ENCODE peak calls at places on chromosomes 2 and 18, in seven cellular contexts. One of them, this sample, is unnamed.

GRCh38 chr2:27776097-27776496 is 4.6 kb downstream of the MRPL33 start:
- DNase-seq in breast epithelium: no peak
- DNase-seq in C1 segment of cervical spinal cord: no peak
- DNase-seq in hypothalamus: no peak
- DNase-seq in kidney: no peak
- DNase-seq in mucosa of gallbladder: peak; percentile 44
- DNase-seq in ELR: peak; percentile 79
- DNase-seq in this sample: peak; percentile 5

GRCh38 chr2:54975598-54976507 is 74.4 kb downstream of the RTN4 start:
- DNase-seq in breast epithelium: no peak
- DNase-seq in C1 segment of cervical spinal cord: no peak
- DNase-seq in hypothalamus: no peak
- DNase-seq in kidney: no peak
- DNase-seq in mucosa of gallbladder: no peak
- DNase-seq in ELR: no peak
- DNase-seq in this sample: no peak

GRCh38 chr18:61832858-61833257 is 59.9 kb downstream of the RNF152 start:
- DNase-seq in breast epithelium: no peak
- DNase-seq in C1 segment of cervical spinal cord: no peak
- DNase-seq in hypothalamus: no peak
- DNase-seq in kidney: no peak
- DNase-seq in mucosa of gallbladder: no peak
- DNase-seq in ELR: no peak
- DNase-seq in this sample: no peak

GRCh38 chr2:28423856-28424605 is 31.4 kb downstream of the FOSL2 start:
- DNase-seq in breast epithelium: no peak
- DNase-seq in C1 segment of cervical spinal cord: no peak
- DNase-seq in hypothalamus: no peak
- DNase-seq in kidney: no peak
- DNase-seq in mucosa of gallbladder: no peak
- DNase-seq in ELR: no peak
- DNase-seq in this sample: no peak

GRCh38 chr2:217838409-217838831 is 164.4 kb downstream of the TNS1 start:
- DNase-seq in breast epithelium: no peak
- DNase-seq in C1 segment of cervical spinal cord: peak; percentile 27
- DNase-seq in hypothalamus: peak; percentile 26
- DNase-seq in kidney: peak; percentile 35
- DNase-seq in mucosa of gallbladder: no peak
- DNase-seq in ELR: no peak
- DNase-seq in this sample: peak; percentile 37

GRCh38 chr2:11407413-11407812 is 58.5 kb downstream of the E2F6 start:
- DNase-seq in breast epithelium: no peak
- DNase-seq in C1 segment of cervical spinal cord: no peak
- DNase-seq in hypothalamus: no peak
- DNase-seq in kidney: no peak
- DNase-seq in mucosa of gallbladder: no peak
- DNase-seq in ELR: no peak
- DNase-seq in this sample: no peak

GRCh38 chr2:212537311-212538155 is 1.1 kb downstream of the ERBB4 start:
- DNase-seq in breast epithelium: peak; percentile 54
- DNase-seq in C1 segment of cervical spinal cord: no peak
- DNase-seq in hypothalamus: no peak
- DNase-seq in kidney: peak; percentile 77
- DNase-seq in mucosa of gallbladder: no peak
- DNase-seq in ELR: peak; percentile 57
- DNase-seq in this sample: peak; percentile 52

GRCh38 chr2:33363599-33364300 is 112.7 kb upstream of the RASGRP3 start:
- DNase-seq in breast epithelium: no peak
- DNase-seq in C1 segment of cervical spinal cord: no peak
- DNase-seq in hypothalamus: no peak
- DNase-seq in kidney: no peak
- DNase-seq in mucosa of gallbladder: no peak
- DNase-seq in ELR: peak; percentile 74
- DNase-seq in this sample: no peak

GRCh38 chr2:240401781-240402551 is 33.5 kb upstream of the GPC1 start:
- DNase-seq in breast epithelium: no peak
- DNase-seq in C1 segment of cervical spinal cord: no peak
- DNase-seq in hypothalamus: no peak
- DNase-seq in kidney: peak; percentile 52
- DNase-seq in mucosa of gallbladder: no peak
- DNase-seq in ELR: no peak
- DNase-seq in this sample: no peak

GRCh38 chr2:97931851-97932211 is 63.9 kb downstream of the TMEM131 start:
- DNase-seq in breast epithelium: no peak
- DNase-seq in C1 segment of cervical spinal cord: no peak
- DNase-seq in hypothalamus: no peak
- DNase-seq in kidney: no peak
- DNase-seq in mucosa of gallbladder: no peak
- DNase-seq in ELR: no peak
- DNase-seq in this sample: no peak

GRCh38 chr2:47483191-47483590 is 80.2 kb downstream of the MSH2 start:
- DNase-seq in breast epithelium: no peak
- DNase-seq in C1 segment of cervical spinal cord: no peak
- DNase-seq in hypothalamus: no peak
- DNase-seq in kidney: no peak
- DNase-seq in mucosa of gallbladder: no peak
- DNase-seq in ELR: no peak
- DNase-seq in this sample: no peak

GRCh38 chr2:24926602-24927252 is 6.7 kb upstream of the ADCY3 start:
- DNase-seq in breast epithelium: peak; percentile 57
- DNase-seq in C1 segment of cervical spinal cord: no peak
- DNase-seq in hypothalamus: no peak
- DNase-seq in kidney: peak; percentile 91
- DNase-seq in mucosa of gallbladder: peak; percentile 32
- DNase-seq in ELR: no peak
- DNase-seq in this sample: no peak

GRCh38 chr2:152247337-152247695 is 71.8 kb upstream of the STAM2 start:
- DNase-seq in breast epithelium: no peak
- DNase-seq in C1 segment of cervical spinal cord: no peak
- DNase-seq in hypothalamus: no peak
- DNase-seq in kidney: no peak
- DNase-seq in mucosa of gallbladder: no peak
- DNase-seq in ELR: peak; percentile 86
- DNase-seq in this sample: no peak

GRCh38 chr2:196988599-196988998 is 62.1 kb upstream of the PGAP1 start:
- DNase-seq in breast epithelium: no peak
- DNase-seq in C1 segment of cervical spinal cord: no peak
- DNase-seq in hypothalamus: no peak
- DNase-seq in kidney: no peak
- DNase-seq in mucosa of gallbladder: no peak
- DNase-seq in ELR: no peak
- DNase-seq in this sample: no peak

GRCh38 chr2:25219621-25220020 is 51.2 kb upstream of the POMC start:
- DNase-seq in breast epithelium: no peak
- DNase-seq in C1 segment of cervical spinal cord: no peak
- DNase-seq in hypothalamus: no peak
- DNase-seq in kidney: no peak
- DNase-seq in mucosa of gallbladder: no peak
- DNase-seq in ELR: no peak
- DNase-seq in this sample: no peak

GRCh38 chr18:1663879-1664705 is 759.4 kb downstream of the ADCYAP1 start:
- DNase-seq in breast epithelium: no peak
- DNase-seq in C1 segment of cervical spinal cord: no peak
- DNase-seq in hypothalamus: no peak
- DNase-seq in kidney: peak; percentile 61
- DNase-seq in mucosa of gallbladder: peak; percentile 28
- DNase-seq in ELR: peak; percentile 34
- DNase-seq in this sample: no peak

GRCh38 chr18:35143615-35144596 is 96.9 kb upstream of the ZNF397 start:
- DNase-seq in breast epithelium: no peak
- DNase-seq in C1 segment of cervical spinal cord: no peak
- DNase-seq in hypothalamus: no peak
- DNase-seq in kidney: no peak
- DNase-seq in mucosa of gallbladder: peak; percentile 63
- DNase-seq in ELR: peak; percentile 71
- DNase-seq in this sample: peak; percentile 68

GRCh38 chr18:49628993-49629795 is 67.3 kb downstream of the LIPG start:
- DNase-seq in breast epithelium: no peak
- DNase-seq in C1 segment of cervical spinal cord: no peak
- DNase-seq in hypothalamus: no peak
- DNase-seq in kidney: peak; percentile 80
- DNase-seq in mucosa of gallbladder: peak; percentile 88
- DNase-seq in ELR: no peak
- DNase-seq in this sample: peak; percentile 50

GRCh38 chr2:10584843-10585475 is 104.8 kb downstream of the NOL10 start:
- DNase-seq in breast epithelium: no peak
- DNase-seq in C1 segment of cervical spinal cord: no peak
- DNase-seq in hypothalamus: no peak
- DNase-seq in kidney: no peak
- DNase-seq in mucosa of gallbladder: no peak
- DNase-seq in ELR: peak; percentile 97
- DNase-seq in this sample: no peak

GRCh38 chr2:149170911-149171310 is 132.4 kb downstream of the LYPD6B start:
- DNase-seq in breast epithelium: no peak
- DNase-seq in C1 segment of cervical spinal cord: no peak
- DNase-seq in hypothalamus: no peak
- DNase-seq in kidney: no peak
- DNase-seq in mucosa of gallbladder: no peak
- DNase-seq in ELR: no peak
- DNase-seq in this sample: no peak

GRCh38 chr18:49112664-49113063 is 161.9 kb upstream of the SMAD7 start:
- DNase-seq in breast epithelium: no peak
- DNase-seq in C1 segment of cervical spinal cord: no peak
- DNase-seq in hypothalamus: no peak
- DNase-seq in kidney: no peak
- DNase-seq in mucosa of gallbladder: no peak
- DNase-seq in ELR: no peak
- DNase-seq in this sample: no peak

GRCh38 chr2:127158614-127159290 is 51.8 kb upstream of the BIN1 start:
- DNase-seq in breast epithelium: no peak
- DNase-seq in C1 segment of cervical spinal cord: no peak
- DNase-seq in hypothalamus: no peak
- DNase-seq in kidney: no peak
- DNase-seq in mucosa of gallbladder: no peak
- DNase-seq in ELR: no peak
- DNase-seq in this sample: no peak

GRCh38 chr18:7568426-7568825 is 1.3 kb downstream of the PTPRM start:
- DNase-seq in breast epithelium: no peak
- DNase-seq in C1 segment of cervical spinal cord: no peak
- DNase-seq in hypothalamus: no peak
- DNase-seq in kidney: peak; percentile 87
- DNase-seq in mucosa of gallbladder: peak; percentile 28
- DNase-seq in ELR: peak; percentile 57
- DNase-seq in this sample: no peak

GRCh38 chr2:240462704-240463273 is 27.3 kb downstream of the GPC1 start:
- DNase-seq in breast epithelium: no peak
- DNase-seq in C1 segment of cervical spinal cord: no peak
- DNase-seq in hypothalamus: no peak
- DNase-seq in kidney: peak; percentile 45
- DNase-seq in mucosa of gallbladder: no peak
- DNase-seq in ELR: no peak
- DNase-seq in this sample: no peak

GRCh38 chr2:182649316-182649715 is 66.7 kb upstream of the DNAJC10 start:
- DNase-seq in breast epithelium: no peak
- DNase-seq in C1 segment of cervical spinal cord: no peak
- DNase-seq in hypothalamus: no peak
- DNase-seq in kidney: no peak
- DNase-seq in mucosa of gallbladder: no peak
- DNase-seq in ELR: peak; percentile 66
- DNase-seq in this sample: no peak

GRCh38 chr2:98487806-98488189 is 43.1 kb downstream of the INPP4A start:
- DNase-seq in breast epithelium: no peak
- DNase-seq in C1 segment of cervical spinal cord: no peak
- DNase-seq in hypothalamus: no peak
- DNase-seq in kidney: peak; percentile 17
- DNase-seq in mucosa of gallbladder: no peak
- DNase-seq in ELR: peak; percentile 45
- DNase-seq in this sample: no peak

GRCh38 chr2:127097471-127097765 is 9.5 kb downstream of the BIN1 start:
- DNase-seq in breast epithelium: no peak
- DNase-seq in C1 segment of cervical spinal cord: no peak
- DNase-seq in hypothalamus: no peak
- DNase-seq in kidney: no peak
- DNase-seq in mucosa of gallbladder: no peak
- DNase-seq in ELR: no peak
- DNase-seq in this sample: no peak

GRCh38 chr2:95314964-95315611 is 17.9 kb downstream of the KCNIP3 start:
- DNase-seq in breast epithelium: no peak
- DNase-seq in C1 segment of cervical spinal cord: no peak
- DNase-seq in hypothalamus: no peak
- DNase-seq in kidney: peak; percentile 75
- DNase-seq in mucosa of gallbladder: peak; percentile 32
- DNase-seq in ELR: peak; percentile 75
- DNase-seq in this sample: peak; percentile 65

GRCh38 chr2:176562359-176563043 is 293.3 kb downstream of the MTX2 start:
- DNase-seq in breast epithelium: no peak
- DNase-seq in C1 segment of cervical spinal cord: no peak
- DNase-seq in hypothalamus: no peak
- DNase-seq in kidney: no peak
- DNase-seq in mucosa of gallbladder: no peak
- DNase-seq in ELR: peak; percentile 72
- DNase-seq in this sample: no peak

GRCh38 chr2:145287686-145288085 is 767.8 kb upstream of the ZEB2 start:
- DNase-seq in breast epithelium: no peak
- DNase-seq in C1 segment of cervical spinal cord: no peak
- DNase-seq in hypothalamus: no peak
- DNase-seq in kidney: no peak
- DNase-seq in mucosa of gallbladder: no peak
- DNase-seq in ELR: no peak
- DNase-seq in this sample: no peak

GRCh38 chr2:200578778-200579177 is 7.0 kb upstream of the AOX1 start:
- DNase-seq in breast epithelium: no peak
- DNase-seq in C1 segment of cervical spinal cord: no peak
- DNase-seq in hypothalamus: no peak
- DNase-seq in kidney: no peak
- DNase-seq in mucosa of gallbladder: no peak
- DNase-seq in ELR: peak; percentile 64
- DNase-seq in this sample: no peak

GRCh38 chr18:22210331-22210754 is 41.0 kb downstream of the GATA6 start:
- DNase-seq in breast epithelium: no peak
- DNase-seq in C1 segment of cervical spinal cord: no peak
- DNase-seq in hypothalamus: no peak
- DNase-seq in kidney: no peak
- DNase-seq in mucosa of gallbladder: peak; percentile 72
- DNase-seq in ELR: no peak
- DNase-seq in this sample: no peak

GRCh38 chr18:58402247-58402646 is 226.6 kb downstream of the ALPK2 start:
- DNase-seq in breast epithelium: no peak
- DNase-seq in C1 segment of cervical spinal cord: no peak
- DNase-seq in hypothalamus: no peak
- DNase-seq in kidney: no peak
- DNase-seq in mucosa of gallbladder: no peak
- DNase-seq in ELR: no peak
- DNase-seq in this sample: no peak

GRCh38 chr2:85516649-85517389 is 22.1 kb upstream of the MAT2A start:
- DNase-seq in breast epithelium: no peak
- DNase-seq in C1 segment of cervical spinal cord: no peak
- DNase-seq in hypothalamus: no peak
- DNase-seq in kidney: no peak
- DNase-seq in mucosa of gallbladder: peak; percentile 81
- DNase-seq in ELR: peak; percentile 32
- DNase-seq in this sample: no peak

GRCh38 chr18:70377317-70377799 is 88.5 kb downstream of the SOCS6 start:
- DNase-seq in breast epithelium: no peak
- DNase-seq in C1 segment of cervical spinal cord: no peak
- DNase-seq in hypothalamus: no peak
- DNase-seq in kidney: no peak
- DNase-seq in mucosa of gallbladder: no peak
- DNase-seq in ELR: no peak
- DNase-seq in this sample: no peak

GRCh38 chr2:20682166-20682565 is 15.2 kb downstream of the GDF7 start:
- DNase-seq in breast epithelium: no peak
- DNase-seq in C1 segment of cervical spinal cord: no peak
- DNase-seq in hypothalamus: no peak
- DNase-seq in kidney: no peak
- DNase-seq in mucosa of gallbladder: no peak
- DNase-seq in ELR: peak; percentile 29
- DNase-seq in this sample: no peak

GRCh38 chr18:78948707-78949106 is 30.9 kb upstream of the SALL3 start:
- DNase-seq in breast epithelium: no peak
- DNase-seq in C1 segment of cervical spinal cord: no peak
- DNase-seq in hypothalamus: no peak
- DNase-seq in kidney: no peak
- DNase-seq in mucosa of gallbladder: no peak
- DNase-seq in ELR: no peak
- DNase-seq in this sample: no peak

This sample was measured in amygdala.